ENCODE peak calls at places on chromosome 21, in five cellular contexts. One of them, this sample, is unnamed.
A peak's percentile ranks its signal among the peaks of the same experiment; 100 is the strongest.

GRCh38 chr21:36203603-36203889 is 46.9 kb downstream of the DOP1B start:
- DNase-seq in neuronal stem cell: no peak
- DNase-seq in H9: no peak
- DNase-seq in IMR-90: peak; percentile 92
- DNase-seq in H1: no peak
- DNase-seq in this sample: peak; percentile 74

GRCh38 chr21:36847189-36847588 is 119.3 kb downstream of the HLCS start:
- DNase-seq in H1: no peak
- DNase-seq in H9: no peak
- DNase-seq in IMR-90: peak; percentile 85
- DNase-seq in neuronal stem cell: no peak
- DNase-seq in this sample: peak; percentile 84

GRCh38 chr21:19034041-19034440 is 630.5 kb upstream of the TMPRSS15 start:
- DNase-seq in H9: no peak
- DNase-seq in H1: no peak
- DNase-seq in IMR-90: no peak
- DNase-seq in neuronal stem cell: no peak
- DNase-seq in this sample: no peak

GRCh38 chr21:33025471-33026298 is at the start of gene OLIG2:
- DNase-seq in neuronal stem cell: peak; percentile 87
- DNase-seq in H9: peak; percentile 96
- DNase-seq in IMR-90: peak; percentile 16
- DNase-seq in H1: peak; percentile 93
- DNase-seq in this sample: peak; percentile 84

GRCh38 chr21:20994790-20995189 is 3.4 kb upstream of the NCAM2 start:
- DNase-seq in H9: no peak
- DNase-seq in IMR-90: no peak
- DNase-seq in neuronal stem cell: no peak
- DNase-seq in H1: no peak
- DNase-seq in this sample: no peak

GRCh38 chr21:25139390-25139789 is 467.9 kb downstream of the MRPL39 start:
- DNase-seq in IMR-90: no peak
- DNase-seq in H1: no peak
- DNase-seq in H9: no peak
- DNase-seq in neuronal stem cell: no peak
- DNase-seq in this sample: no peak

GRCh38 chr21:16085436-16085835 is 355.7 kb downstream of the USP25 start:
- DNase-seq in H9: no peak
- DNase-seq in H1: no peak
- DNase-seq in neuronal stem cell: no peak
- DNase-seq in IMR-90: peak; percentile 39
- DNase-seq in this sample: no peak

GRCh38 chr21:31860851-31861250 is 12.0 kb upstream of the HUNK start:
- DNase-seq in IMR-90: no peak
- DNase-seq in neuronal stem cell: no peak
- DNase-seq in H1: no peak
- DNase-seq in H9: no peak
- DNase-seq in this sample: no peak

GRCh38 chr21:35908311-35909078 is 151.8 kb downstream of the SETD4 start:
- DNase-seq in H9: no peak
- DNase-seq in H1: no peak
- DNase-seq in IMR-90: no peak
- DNase-seq in neuronal stem cell: no peak
- DNase-seq in this sample: no peak

GRCh38 chr21:26972131-26972707 is 5.3 kb upstream of the ADAMTS5 start:
- DNase-seq in H1: no peak
- DNase-seq in H9: no peak
- DNase-seq in neuronal stem cell: no peak
- DNase-seq in IMR-90: no peak
- DNase-seq in this sample: no peak

GRCh38 chr21:23131177-23131576 is 2133.0 kb downstream of the NCAM2 start:
- DNase-seq in H9: no peak
- DNase-seq in H1: no peak
- DNase-seq in IMR-90: no peak
- DNase-seq in neuronal stem cell: no peak
- DNase-seq in this sample: no peak

GRCh38 chr21:17793675-17794123 is 25.5 kb downstream of the C21orf91 start:
- DNase-seq in H1: no peak
- DNase-seq in IMR-90: peak; percentile 70
- DNase-seq in H9: no peak
- DNase-seq in neuronal stem cell: no peak
- DNase-seq in this sample: peak; percentile 68

GRCh38 chr21:41112740-41113692 is 54.9 kb upstream of the BACE2 start:
- DNase-seq in neuronal stem cell: peak; percentile 12
- DNase-seq in H1: no peak
- DNase-seq in H9: peak; percentile 43
- DNase-seq in IMR-90: peak; percentile 79
- DNase-seq in this sample: no peak

GRCh38 chr21:37562920-37563640 is 196.5 kb downstream of the DYRK1A start:
- DNase-seq in neuronal stem cell: no peak
- DNase-seq in H9: no peak
- DNase-seq in IMR-90: no peak
- DNase-seq in H1: no peak
- DNase-seq in this sample: no peak

GRCh38 chr21:15967661-15968060 is 237.9 kb downstream of the USP25 start:
- DNase-seq in H1: no peak
- DNase-seq in neuronal stem cell: no peak
- DNase-seq in IMR-90: peak; percentile 5
- DNase-seq in H9: no peak
- DNase-seq in this sample: peak; percentile 10

GRCh38 chr21:16007933-16008332 is 278.2 kb downstream of the USP25 start:
- DNase-seq in H1: no peak
- DNase-seq in H9: no peak
- DNase-seq in neuronal stem cell: no peak
- DNase-seq in IMR-90: peak; percentile 16
- DNase-seq in this sample: no peak

GRCh38 chr21:34808569-34809204 is 139.9 kb downstream of the CLIC6 start:
- DNase-seq in neuronal stem cell: no peak
- DNase-seq in H1: no peak
- DNase-seq in H9: no peak
- DNase-seq in IMR-90: peak; percentile 88
- DNase-seq in this sample: peak; percentile 88

GRCh38 chr21:34811368-34811767 is 142.6 kb downstream of the CLIC6 start:
- DNase-seq in H1: no peak
- DNase-seq in H9: no peak
- DNase-seq in IMR-90: no peak
- DNase-seq in neuronal stem cell: no peak
- DNase-seq in this sample: no peak

GRCh38 chr21:34812510-34813265 is 143.9 kb downstream of the CLIC6 start:
- DNase-seq in neuronal stem cell: no peak
- DNase-seq in H9: no peak
- DNase-seq in H1: no peak
- DNase-seq in IMR-90: peak; percentile 99
- DNase-seq in this sample: peak; percentile 89

GRCh38 chr21:34809822-34810221 is 141.0 kb downstream of the CLIC6 start:
- DNase-seq in neuronal stem cell: no peak
- DNase-seq in IMR-90: no peak
- DNase-seq in H1: no peak
- DNase-seq in H9: no peak
- DNase-seq in this sample: no peak

DNA sequence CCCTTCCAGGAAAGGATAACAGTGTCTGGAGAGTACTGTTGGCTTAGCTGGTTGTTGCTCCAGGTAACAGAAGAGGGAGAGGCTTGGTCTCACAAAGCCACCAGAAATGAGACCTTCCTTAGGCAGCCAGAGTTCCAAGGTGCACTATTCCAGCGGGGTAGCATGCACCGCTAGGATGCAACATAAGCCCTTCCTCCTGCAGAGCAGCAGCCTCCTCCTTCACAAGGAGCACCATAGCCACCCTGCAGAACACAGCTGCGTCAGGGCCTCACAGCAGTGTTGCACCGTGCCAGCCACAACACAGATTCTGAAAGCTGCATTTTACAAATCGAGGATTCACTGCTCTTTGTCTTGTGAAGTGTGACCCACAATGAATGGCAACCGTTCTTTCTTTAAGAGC is 142.0 kb downstream of the CLIC6 start:
- DNase-seq in H1: no peak
- DNase-seq in neuronal stem cell: no peak
- DNase-seq in H9: no peak
- DNase-seq in IMR-90: no peak
- DNase-seq in this sample: no peak
- H3K14ac ChIP-seq in H1: no peak overlapping the region
- H3K14ac ChIP-seq in neuronal stem cell: no peak overlapping the region
- H3K14ac ChIP-seq in H9: no peak overlapping the region
- H3K14ac ChIP-seq in IMR-90: peak overlapping the region; percentile 63
- H3K14ac ChIP-seq in this sample: no peak overlapping the region

GRCh38 chr21:45976666-45977335 is 4.8 kb upstream of the COL6A1 start:
- DNase-seq in H1: peak; percentile 51
- DNase-seq in IMR-90: no peak
- DNase-seq in H9: peak; percentile 41
- DNase-seq in neuronal stem cell: no peak
- DNase-seq in this sample: no peak
- H2BK15ac ChIP-seq in H1: no peak overlapping the region
- H2BK15ac ChIP-seq in IMR-90: peak overlapping the region; percentile 17
- H2BK15ac ChIP-seq in H9: no peak overlapping the region
- H2BK15ac ChIP-seq in neuronal stem cell: peak overlapping the region; percentile 92
- H2BK15ac ChIP-seq in this sample: peak overlapping the region; percentile 70

GRCh38 chr21:44011774-44012473 is at the start of gene TRAPPC10:
- DNase-seq in IMR-90: peak; percentile 80
- DNase-seq in H9: peak; percentile 79
- DNase-seq in H1: peak; percentile 85
- DNase-seq in neuronal stem cell: peak; percentile 84
- DNase-seq in this sample: peak; percentile 88
- H3K14ac ChIP-seq in IMR-90: peak within 1 kb of the TSS; percentile 66
- H3K14ac ChIP-seq in H9: peak within 1 kb of the TSS; percentile 91
- H3K14ac ChIP-seq in H1: no peak within 1 kb of the TSS
- H3K14ac ChIP-seq in neuronal stem cell: peak within 1 kb of the TSS; percentile 64
- H3K14ac ChIP-seq in this sample: peak within 1 kb of the TSS; percentile 90

GRCh38 chr21:42585881-42586280 is 67.5 kb upstream of the PDE9A start:
- DNase-seq in IMR-90: no peak
- DNase-seq in H9: no peak
- DNase-seq in H1: no peak
- DNase-seq in neuronal stem cell: no peak
- DNase-seq in this sample: no peak
- H2BK15ac ChIP-seq in IMR-90: no peak overlapping the region
- H2BK15ac ChIP-seq in H9: no peak overlapping the region
- H2BK15ac ChIP-seq in H1: no peak overlapping the region
- H2BK15ac ChIP-seq in neuronal stem cell: no peak overlapping the region
- H2BK15ac ChIP-seq in this sample: no peak overlapping the region

GRCh38 chr21:39184050-39184980 is 1.1 kb upstream of the PSMG1 start:
- DNase-seq in neuronal stem cell: no peak
- DNase-seq in H9: no peak
- DNase-seq in IMR-90: no peak
- DNase-seq in H1: no peak
- DNase-seq in this sample: peak; percentile 33
- H3K14ac ChIP-seq in neuronal stem cell: peak overlapping the region; percentile 92
- H3K14ac ChIP-seq in H9: no peak overlapping the region
- H3K14ac ChIP-seq in IMR-90: peak overlapping the region; percentile 14
- H3K14ac ChIP-seq in H1: no peak overlapping the region
- H3K14ac ChIP-seq in this sample: peak overlapping the region; percentile 23

DNA sequence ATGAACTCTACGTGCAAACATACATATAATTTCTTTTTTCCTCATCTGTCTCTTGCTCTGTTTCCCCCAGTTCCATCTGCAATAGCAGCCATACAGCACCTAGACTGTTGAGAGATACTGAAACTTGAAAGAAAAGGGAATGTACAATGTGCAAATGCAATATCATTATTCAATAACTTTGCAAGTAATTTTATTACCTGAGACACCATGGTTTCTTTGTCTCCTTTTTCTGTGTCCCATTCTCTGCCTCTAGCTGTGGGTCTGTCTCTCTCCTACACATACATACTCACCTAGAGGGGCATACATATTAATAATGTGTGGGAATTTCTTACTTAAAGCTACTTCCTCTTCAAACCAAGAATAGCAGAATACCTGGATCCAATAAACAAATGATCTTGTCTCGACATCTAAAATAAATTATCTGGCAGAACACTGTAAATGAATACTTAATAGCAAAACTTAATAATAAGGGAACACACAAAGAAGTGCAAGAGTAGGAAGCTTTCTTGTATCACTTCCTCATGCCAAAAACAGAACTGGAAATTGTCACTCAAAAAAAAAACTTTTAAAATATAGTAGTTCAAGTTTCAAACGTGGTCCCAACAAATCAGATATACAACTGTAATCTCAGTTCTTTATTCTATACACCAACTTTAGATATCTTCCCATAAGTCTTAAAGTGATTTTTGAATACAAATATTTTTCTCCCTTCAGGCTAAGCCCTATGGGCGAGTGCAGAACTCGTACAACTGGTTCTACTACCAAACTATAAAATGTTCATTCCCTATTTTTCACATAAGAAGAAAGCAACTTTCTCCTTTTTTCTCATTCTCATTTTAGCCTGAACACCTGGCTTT is 194.6 kb downstream of the NRIP1 start:
- DNase-seq in neuronal stem cell: no peak
- DNase-seq in H9: no peak
- DNase-seq in IMR-90: no peak
- DNase-seq in H1: no peak
- DNase-seq in this sample: no peak
- H2BK15ac ChIP-seq in neuronal stem cell: no peak overlapping the region
- H2BK15ac ChIP-seq in H9: no peak overlapping the region
- H2BK15ac ChIP-seq in IMR-90: no peak overlapping the region
- H2BK15ac ChIP-seq in H1: no peak overlapping the region
- H2BK15ac ChIP-seq in this sample: no peak overlapping the region

DNA sequence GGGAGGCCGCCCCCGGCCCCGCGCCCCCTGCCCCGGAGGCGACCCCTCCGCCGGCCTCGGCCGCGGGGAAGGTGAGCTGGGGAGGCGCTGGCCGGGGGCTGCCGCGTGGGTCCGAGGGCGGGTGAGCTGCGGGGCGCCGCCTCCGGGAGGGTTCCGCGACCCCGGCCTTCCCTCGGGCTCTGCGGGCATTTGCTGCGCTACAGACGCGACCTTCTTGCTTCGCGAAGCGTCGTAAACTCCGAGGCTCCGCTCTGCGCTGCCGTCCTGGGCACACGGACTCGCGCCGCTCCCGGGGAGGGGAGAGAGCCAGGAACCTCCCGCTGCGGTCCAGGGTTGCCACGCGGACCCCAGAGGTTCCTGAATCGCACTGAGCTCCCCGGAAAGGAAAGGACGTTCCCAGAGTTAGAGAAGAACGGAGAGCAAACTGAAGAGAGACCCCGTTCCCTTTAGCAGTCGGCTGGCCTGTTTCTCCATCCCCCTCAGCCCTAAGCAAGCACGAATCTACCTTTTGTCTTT is 345 bp downstream of the SLX9 start:
- DNase-seq in neuronal stem cell: no peak
- DNase-seq in H1: no peak
- DNase-seq in H9: peak; percentile 36
- DNase-seq in IMR-90: no peak
- DNase-seq in this sample: peak; percentile 37
- H3K14ac ChIP-seq in neuronal stem cell: no peak overlapping the region
- H3K14ac ChIP-seq in H1: no peak overlapping the region
- H3K14ac ChIP-seq in H9: peak overlapping the region; percentile 69
- H3K14ac ChIP-seq in IMR-90: peak overlapping the region; percentile 85
- H3K14ac ChIP-seq in this sample: no peak overlapping the region

This sample was measured in mesenchymal stem cell.